ENCODE peak calls at places on chromosomes 13 and 19, in ten cellular contexts. R is A549, T is sigmoid colon, S is suprapubic skin, Y is ovary, P is transverse colon, Q is H1, N is tibial nerve, W is K562, M is GM12878. J is an unnamed sample.
A peak's percentile ranks its signal among the peaks of the same experiment; 100 is the strongest.

GRCh38 chr19:13689050-13689449 is 75.3 kb upstream of the MRI1 start:
- DNase-seq in P (no peak), M (peak; percentile 19), Y (no peak), W (peak; percentile 74), T (no peak), S (no peak), R (no peak), N (no peak), Q (no peak), J (no peak)

GRCh38 chr19:33376423-33376822 is 2.9 kb downstream of the CEBPG start:
- DNase-seq in Q (no peak), R (peak; percentile 81), M (no peak), P (peak; percentile 91), Y (peak; percentile 59), W (no peak), N (peak; percentile 71), T (peak; percentile 87), S (no peak), J (peak; percentile 86)

GRCh38 chr19:465056-465816 is 4.4 kb upstream of the SHC2 start:
- DNase-seq in Q (no peak), S (no peak), P (no peak), N (no peak), T (no peak), M (no peak), Y (no peak), W (no peak), R (no peak), J (no peak)

GRCh38 chr13:102591988-102592781 is 4.6 kb upstream of the TPP2 start:
- DNase-seq in R (peak; percentile 40), M (peak; percentile 40), P (peak; percentile 80), S (peak; percentile 89), W (no peak), T (peak; percentile 91), Q (peak; percentile 50), N (peak; percentile 85), Y (peak; percentile 81), J (peak; percentile 67)

GRCh38 chr13:110443633-110444225 is 117.8 kb downstream of the RAB20 start:
- DNase-seq in Q (no peak), R (no peak), P (no peak), M (no peak), W (no peak), N (no peak), Y (no peak), S (no peak), T (no peak), J (no peak)

GRCh38 chr13:33383724-33384577 is 98.4 kb upstream of the STARD13 start:
- DNase-seq in S (no peak), M (no peak), N (no peak), W (no peak), R (no peak), P (no peak), Y (no peak), Q (no peak), T (no peak), J (no peak)

GRCh38 chr19:661427-662196 is 1.4 kb downstream of the RNF126 start:
- DNase-seq in Y (no peak), N (no peak), S (no peak), T (peak; percentile 71), P (peak; percentile 71), Q (no peak), R (no peak), M (no peak), W (peak; percentile 28), J (peak; percentile 60)

GRCh38 chr13:44763604-44764311 is 187.6 kb upstream of the TSC22D1 start:
- DNase-seq in W (no peak), R (no peak), Y (no peak), P (peak; percentile 41), Q (no peak), N (peak; percentile 11), S (no peak), T (no peak), M (no peak), J (peak; percentile 76)

DNA sequence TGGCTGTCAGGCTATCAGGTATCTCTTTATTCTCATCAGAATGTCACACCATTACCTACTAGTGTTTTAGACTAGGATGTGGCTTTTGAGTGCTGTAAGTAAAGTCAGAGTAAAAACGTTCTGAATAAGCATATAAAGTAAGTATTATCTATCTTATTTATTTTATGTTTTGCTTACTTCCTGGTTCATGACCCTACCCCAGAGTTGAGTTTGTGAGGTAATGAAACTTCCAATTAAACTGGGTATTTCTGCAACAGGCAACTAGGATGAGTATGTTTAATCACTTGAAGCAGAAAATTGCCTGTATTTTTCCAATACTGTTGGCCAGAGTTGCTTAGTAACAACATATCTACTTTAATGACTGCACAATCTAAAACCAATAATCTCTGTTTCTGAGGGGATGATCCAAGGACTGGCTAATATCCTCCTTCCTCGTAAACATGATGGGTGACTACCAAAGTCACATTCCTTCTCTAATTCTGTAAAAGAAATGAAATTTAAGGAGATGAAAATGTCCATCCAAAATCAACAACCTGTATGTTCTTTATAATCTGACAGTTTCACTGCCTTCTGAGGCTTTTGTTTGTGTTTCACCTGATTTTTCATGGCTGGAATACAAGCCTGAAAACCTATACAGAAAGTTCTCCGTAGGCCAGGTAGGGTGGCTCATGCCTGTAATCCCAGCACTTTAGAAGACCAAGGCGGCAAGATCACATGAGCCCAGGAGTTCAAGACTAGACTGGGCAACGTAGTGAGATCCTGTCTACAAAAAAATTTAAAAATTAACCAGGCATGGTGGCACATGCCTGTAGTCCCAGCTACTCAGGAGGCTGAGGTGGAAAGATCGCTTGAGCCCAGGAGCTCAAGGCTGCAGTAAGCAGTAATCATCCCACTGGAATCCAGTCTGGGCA is 83.1 kb downstream of the ABCC4 start:
- DNase-seq in W (no peak), N (no peak), S (no peak), P (no peak), R (no peak), Y (no peak), M (no peak), T (no peak), Q (no peak), J (no peak)
- TF ChIP-seq EP300 in W (no peak), N (no peak), S (no peak), P (no peak), R (no peak), Y (no peak), M (no peak), T (no peak), Q (no peak), J (no peak)

GRCh38 chr13:66224644-66225043 is 1005.5 kb downstream of the PCDH9 start:
- DNase-seq in Q (peak; percentile 43), R (no peak), W (no peak), T (no peak), Y (no peak), M (no peak), S (no peak), N (no peak), P (no peak), J (no peak)

GRCh38 chr13:66225071-66225470 is 1005.1 kb downstream of the PCDH9 start:
- DNase-seq in P (no peak), W (no peak), T (no peak), N (no peak), S (no peak), M (no peak), R (no peak), Y (no peak), Q (no peak), J (no peak)

GRCh38 chr13:66222926-66223325 is 1007.2 kb downstream of the PCDH9 start:
- DNase-seq in R (no peak), W (no peak), P (no peak), N (no peak), Y (no peak), M (no peak), S (no peak), T (no peak), Q (no peak), J (no peak)

GRCh38 chr13:66219493-66219892 is 1010.6 kb downstream of the PCDH9 start:
- DNase-seq in S (no peak), Y (no peak), Q (no peak), R (no peak), N (no peak), M (no peak), P (no peak), W (no peak), T (no peak), J (no peak)

DNA sequence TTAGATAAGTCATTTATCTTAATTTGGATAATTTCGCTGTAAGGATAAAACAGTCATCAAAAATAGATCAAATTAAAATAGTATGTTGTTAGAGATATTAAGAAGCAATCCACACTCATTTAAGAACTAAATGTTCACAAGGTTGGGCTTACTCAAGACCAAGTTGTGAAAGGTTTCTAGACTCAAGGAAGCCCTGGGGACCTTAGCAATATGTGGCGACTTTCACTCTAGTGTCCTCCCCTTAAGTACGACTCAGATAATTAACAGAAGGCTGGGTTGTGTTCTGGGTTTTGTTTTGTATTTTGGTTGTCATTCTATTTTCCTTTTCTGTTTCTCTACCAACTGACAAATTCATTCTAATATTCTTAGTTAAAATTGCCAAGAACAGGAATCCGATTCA is 1008.0 kb downstream of the PCDH9 start:
- DNase-seq in M (no peak), R (no peak), W (no peak), Y (no peak), T (no peak), P (no peak), N (no peak), Q (no peak), S (no peak), J (no peak)
- H3K27ac ChIP-seq in M (no peak overlapping the region), R (no peak overlapping the region), W (no peak overlapping the region), Y (no peak overlapping the region), T (no peak overlapping the region), P (no peak overlapping the region), N (no peak overlapping the region), Q (no peak overlapping the region), S (no peak overlapping the region), J (no peak overlapping the region)

DNA sequence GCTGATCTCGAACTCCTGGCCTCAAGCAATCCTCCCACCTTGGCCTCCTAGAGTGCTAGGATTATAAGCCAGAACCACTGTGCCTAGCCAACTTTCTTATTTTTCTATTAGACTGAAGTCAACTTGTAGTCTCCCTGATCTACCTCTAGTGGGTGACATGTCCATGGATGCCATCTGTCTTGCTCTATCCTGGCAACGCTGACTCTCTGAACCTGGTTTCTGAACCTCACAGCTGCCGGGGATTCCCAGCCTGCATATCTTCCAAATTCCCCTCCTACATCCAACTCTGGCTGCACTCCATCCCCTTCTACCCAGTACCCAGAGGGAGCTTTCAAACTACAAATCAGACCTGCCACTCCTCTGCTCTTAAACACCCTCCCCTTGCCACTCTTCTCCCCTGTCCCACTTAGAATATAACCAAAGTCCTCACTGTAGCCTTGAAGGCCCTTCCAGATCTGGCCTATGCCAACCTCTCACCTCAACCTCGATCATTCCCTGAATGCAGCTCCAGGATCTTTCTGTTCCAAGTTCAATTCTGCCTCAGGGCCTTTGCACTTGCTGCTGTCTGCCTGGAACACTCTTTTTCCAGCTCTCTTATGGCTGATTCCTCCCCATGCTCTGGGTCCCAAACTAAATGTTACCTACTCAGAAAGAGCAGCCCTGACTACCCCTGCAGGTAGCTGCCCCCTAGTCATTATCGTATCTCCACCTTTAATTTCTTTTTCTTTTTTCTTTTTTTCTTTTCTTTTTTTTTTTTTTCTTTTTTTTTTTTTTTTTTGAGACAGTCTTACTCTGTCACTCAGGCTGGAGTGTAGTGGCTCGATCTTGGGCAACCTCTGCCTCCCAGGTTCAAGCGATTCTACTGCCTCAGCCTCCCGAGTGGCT is 2.2 kb downstream of the CLIP3 start:
- DNase-seq in R (no peak), Y (no peak), M (peak; percentile 23), W (no peak), Q (no peak), N (no peak), P (no peak), T (no peak), S (no peak), J (no peak)
- TF ChIP-seq CTCF in R (peak; percentile 5), Y (no peak), M (no peak), W (no peak), Q (peak; percentile 7), N (no peak), P (no peak), T (no peak), S (no peak), J (no peak)

GRCh38 chr19:18416778-18417249 is 2.4 kb upstream of the SSBP4 start:
- DNase-seq in R (no peak), N (peak; percentile 87), P (peak; percentile 81), Y (peak; percentile 95), M (no peak), S (peak; percentile 95), T (peak; percentile 95), Q (no peak), W (peak; percentile 74), J (peak; percentile 74)
- TF ChIP-seq EP300 in R (no peak), N (no peak), P (no peak), Y (no peak), M (peak; percentile 34), S (no peak), T (no peak), Q (no peak), W (peak; percentile 9), J (no peak)

J was measured in stomach.